ENCODE peak calls at places on chromosomes 1 and 21, in four cellular contexts. A is endothelial cell of umbilical vein, O is heart left ventricle, J is adrenal gland. Y is an unnamed sample.

GRCh38 chr1:204885790-204886189 is 15.1 kb downstream of the NFASC start:
- DNase-seq in A (no peak), J (no peak), O (no peak), Y (no peak)

GRCh38 chr21:38323721-38324591 is 67.2 kb downstream of the KCNJ15 start:
- DNase-seq in J (no peak), A (no peak), O (no peak), Y (no peak)

GRCh38 chr1:53413175-53414001 is 45.8 kb upstream of the DMRTB1 start:
- DNase-seq in O (no peak), A (no peak), J (no peak), Y (no peak)

GRCh38 chr1:236821111-236821625 is 26.1 kb downstream of the MTR start:
- DNase-seq in O (no peak), A (no peak), J (no peak), Y (no peak)

GRCh38 chr1:30778979-30779293 is 21.4 kb upstream of the LAPTM5 start:
- DNase-seq in A (no peak), O (no peak), J (no peak), Y (no peak)

GRCh38 chr1:172932981-172933380 is 117.8 kb downstream of the TNFSF18 start:
- DNase-seq in A (no peak), J (no peak), O (no peak), Y (no peak)

GRCh38 chr21:28758042-28758882 is 234.4 kb downstream of the LTN1 start:
- DNase-seq in A (no peak), J (no peak), O (no peak), Y (no peak)

GRCh38 chr1:203153051-203153988 is 22.3 kb downstream of the MYBPH start:
- DNase-seq in A (peak; percentile 36), J (no peak), O (no peak), Y (no peak)

GRCh38 chr1:42966688-42967609 is 8.3 kb upstream of the SLC2A1 start:
- DNase-seq in J (peak; percentile 46), O (no peak), A (peak; percentile 45), Y (peak; percentile 41)

GRCh38 chr1:66274634-66275033 is 259.3 kb upstream of the SGIP1 start:
- DNase-seq in O (no peak), J (no peak), A (no peak), Y (no peak)

GRCh38 chr1:231663211-231663792 is 36.7 kb downstream of the DISC1 start:
- DNase-seq in O (no peak), A (no peak), J (no peak), Y (no peak)

GRCh38 chr1:86757272-86757984 is 53.1 kb downstream of the SH3GLB1 start:
- DNase-seq in A (peak; percentile 35), O (no peak), J (no peak), Y (no peak)

GRCh38 chr1:20551945-20552727 is at the start of gene FAM43B:
- DNase-seq in J (peak; percentile 95), O (peak; percentile 86), A (peak; percentile 16), Y (no peak)
- H3K27ac ChIP-seq in J (peak within 1 kb of the TSS; percentile 99), O (peak within 1 kb of the TSS; percentile 54), A (no peak within 1 kb of the TSS), Y (no peak within 1 kb of the TSS)

DNA sequence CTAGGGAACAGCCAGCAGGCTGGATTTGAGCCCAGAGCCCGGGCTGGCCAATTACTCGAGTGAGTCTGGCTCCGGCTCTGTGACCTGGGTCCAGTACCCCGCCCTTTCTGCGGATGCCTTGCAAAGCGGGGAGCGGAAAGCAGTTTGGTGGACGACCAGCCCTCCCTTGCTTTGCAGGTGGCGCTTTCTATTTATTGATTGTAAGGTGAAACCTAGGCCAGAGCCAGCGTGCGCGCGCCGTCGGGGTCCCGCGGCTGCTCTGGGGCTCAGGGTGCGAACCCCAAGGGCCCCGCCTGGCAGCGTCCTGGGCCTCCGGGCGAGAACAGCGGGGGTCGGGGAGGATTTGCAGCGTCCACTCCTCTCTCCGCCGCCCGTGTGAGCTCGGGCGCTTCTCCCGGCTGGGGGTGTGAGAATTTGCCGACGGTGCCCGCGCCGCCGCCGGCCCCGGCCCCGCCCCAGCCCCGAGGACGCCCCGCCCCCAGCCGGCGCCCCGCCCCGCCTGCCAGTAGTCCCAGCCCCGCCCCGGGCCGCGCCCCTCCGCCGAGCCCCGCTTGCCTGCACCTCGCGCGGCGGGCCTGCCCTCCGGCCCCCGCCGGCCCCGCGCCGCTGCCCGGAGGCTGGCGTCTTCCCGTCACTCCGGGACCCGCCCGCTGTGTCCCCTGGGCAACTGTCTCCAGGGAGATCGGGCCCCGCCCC is 37.6 kb downstream of the PIK3CD start:
- DNase-seq in O (peak; percentile 85), J (peak; percentile 83), A (peak; percentile 28), Y (peak; percentile 96)
- TF ChIP-seq POLR2A in O (no peak), J (no peak), A (no peak), Y (no peak)

GRCh38 chr1:166167395-166167922 is 658 bp upstream of the FAM78B start:
- DNase-seq in A (peak; percentile 2), O (no peak), J (no peak), Y (no peak)
- H3K27ac ChIP-seq in A (no peak overlapping the region), O (peak overlapping the region; percentile 80), J (no peak overlapping the region), Y (peak overlapping the region; percentile 61)

GRCh38 chr1:11787251-11787803 is 18.4 kb downstream of the MTHFR start:
- DNase-seq in A (peak; percentile 8), O (peak; percentile 70), J (peak; percentile 74), Y (no peak)
- TF ChIP-seq POLR2A in A (peak; percentile 50), O (no peak), J (no peak), Y (no peak)

GRCh38 chr1:44616991-44617702 is 57.1 kb downstream of the TMEM53 start:
- DNase-seq in A (no peak), O (no peak), J (no peak), Y (peak; percentile 54)

GRCh38 chr1:44619261-44619900 is 54.9 kb downstream of the TMEM53 start:
- DNase-seq in A (no peak), J (no peak), O (no peak), Y (peak; percentile 14)

GRCh38 chr1:44621841-44622286 is 52.4 kb downstream of the TMEM53 start:
- DNase-seq in A (no peak), O (no peak), J (no peak), Y (peak; percentile 24)

GRCh38 chr1:44617703-44618029 is 56.6 kb downstream of the TMEM53 start:
- DNase-seq in O (no peak), A (no peak), J (no peak), Y (no peak)

DNA sequence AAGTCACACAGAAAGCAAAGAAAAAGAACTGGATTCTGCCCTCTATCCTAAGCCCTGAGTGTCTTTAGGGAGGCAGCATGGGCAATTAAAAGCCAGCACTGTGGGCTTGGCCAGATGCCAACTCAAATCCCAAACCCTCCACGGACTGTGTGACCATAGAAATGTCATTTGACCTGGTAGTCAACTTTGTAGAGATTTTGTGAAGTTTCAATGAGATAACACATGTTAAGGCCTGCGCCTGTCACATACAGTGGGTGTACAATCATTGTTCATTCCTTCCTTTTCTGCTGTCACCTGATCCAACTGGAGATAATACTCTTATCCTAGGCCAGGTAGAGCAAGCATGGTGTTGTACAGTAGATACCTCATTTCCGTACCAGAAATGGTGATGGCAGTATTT is 54.2 kb downstream of the TMEM53 start:
- DNase-seq in J (no peak), O (no peak), A (no peak), Y (peak; percentile 1)
- H3K27ac ChIP-seq in J (no peak overlapping the region), O (no peak overlapping the region), A (no peak overlapping the region), Y (no peak overlapping the region)

GRCh38 chr1:8352886-8353285 is 35.0 kb downstream of the SLC45A1 start:
- DNase-seq in O (no peak), A (no peak), J (no peak), Y (no peak)
- TF ChIP-seq POLR2A in O (no peak), A (no peak), J (no peak), Y (no peak)